ENCODE peak calls at places on chromosomes 11 and 22, in six cellular contexts. One of them, this sample, is unnamed.

GRCh38 chr11:115981814-115982471 is 477.7 kb upstream of the CADM1 start:
- DNase-seq in endothelial cell of umbilical vein: no peak
- DNase-seq in GM12878: no peak
- DNase-seq in K562: no peak
- DNase-seq in HepG2: no peak
- DNase-seq in A549: no peak
- DNase-seq in this sample: no peak

GRCh38 chr11:68216171-68216938 is 3.3 kb upstream of the KMT5B start:
- DNase-seq in HepG2: no peak
- DNase-seq in GM12878: no peak
- DNase-seq in A549: no peak
- DNase-seq in K562: no peak
- DNase-seq in endothelial cell of umbilical vein: no peak
- DNase-seq in this sample: no peak

GRCh38 chr11:100403817-100404216 is 283.3 kb upstream of the ARHGAP42 start:
- DNase-seq in A549: no peak
- DNase-seq in endothelial cell of umbilical vein: no peak
- DNase-seq in K562: no peak
- DNase-seq in HepG2: no peak
- DNase-seq in GM12878: no peak
- DNase-seq in this sample: no peak

GRCh38 chr22:23530106-23530505 is 50.0 kb downstream of the IGLL1 start:
- DNase-seq in A549: no peak
- DNase-seq in GM12878: no peak
- DNase-seq in HepG2: no peak
- DNase-seq in K562: no peak
- DNase-seq in endothelial cell of umbilical vein: no peak
- DNase-seq in this sample: no peak

GRCh38 chr11:128516467-128516778 is 70.9 kb downstream of the ETS1 start:
- DNase-seq in K562: no peak
- DNase-seq in A549: no peak
- DNase-seq in GM12878: no peak
- DNase-seq in endothelial cell of umbilical vein: no peak
- DNase-seq in HepG2: no peak
- DNase-seq in this sample: no peak

GRCh38 chr22:48938741-48939140 is 888.9 kb downstream of the BRD1 start:
- DNase-seq in GM12878: no peak
- DNase-seq in endothelial cell of umbilical vein: no peak
- DNase-seq in A549: no peak
- DNase-seq in K562: no peak
- DNase-seq in HepG2: no peak
- DNase-seq in this sample: no peak

GRCh38 chr22:26986051-26986881 is 328.9 kb downstream of the MIAT start:
- DNase-seq in GM12878: no peak
- DNase-seq in A549: no peak
- DNase-seq in K562: no peak
- DNase-seq in endothelial cell of umbilical vein: no peak
- DNase-seq in HepG2: no peak
- DNase-seq in this sample: no peak

GRCh38 chr11:112925516-112926310 is 35.5 kb upstream of the NCAM1 start:
- DNase-seq in GM12878: no peak
- DNase-seq in HepG2: no peak
- DNase-seq in K562: no peak
- DNase-seq in A549: no peak
- DNase-seq in endothelial cell of umbilical vein: no peak
- DNase-seq in this sample: no peak

GRCh38 chr22:50731811-50732624 is 6.0 kb upstream of the ACR start:
- DNase-seq in A549: peak
- DNase-seq in endothelial cell of umbilical vein: no peak
- DNase-seq in HepG2: peak
- DNase-seq in GM12878: no peak
- DNase-seq in K562: peak
- DNase-seq in this sample: peak

GRCh38 chr22:39414377-39414776 is 14.8 kb downstream of the TAB1 start:
- DNase-seq in HepG2: no peak
- DNase-seq in endothelial cell of umbilical vein: no peak
- DNase-seq in A549: no peak
- DNase-seq in GM12878: no peak
- DNase-seq in K562: no peak
- DNase-seq in this sample: peak

GRCh38 chr11:37532271-37532670 is 934.2 kb upstream of the RAG2 start:
- DNase-seq in GM12878: no peak
- DNase-seq in A549: no peak
- DNase-seq in endothelial cell of umbilical vein: no peak
- DNase-seq in K562: no peak
- DNase-seq in HepG2: no peak
- DNase-seq in this sample: no peak

GRCh38 chr11:105321696-105322095 is 182.1 kb upstream of the CARD18 start:
- DNase-seq in GM12878: no peak
- DNase-seq in HepG2: no peak
- DNase-seq in K562: no peak
- DNase-seq in endothelial cell of umbilical vein: no peak
- DNase-seq in A549: no peak
- DNase-seq in this sample: no peak

GRCh38 chr11:125376856-125377255 is 119.2 kb downstream of the FEZ1 start:
- DNase-seq in HepG2: no peak
- DNase-seq in K562: no peak
- DNase-seq in GM12878: no peak
- DNase-seq in endothelial cell of umbilical vein: no peak
- DNase-seq in A549: no peak
- DNase-seq in this sample: no peak

GRCh38 chr11:57624864-57625263 is 24.8 kb downstream of the YPEL4 start:
- DNase-seq in HepG2: no peak
- DNase-seq in A549: no peak
- DNase-seq in endothelial cell of umbilical vein: no peak
- DNase-seq in K562: no peak
- DNase-seq in GM12878: no peak
- DNase-seq in this sample: no peak

GRCh38 chr22:43262990-43263644 is 76.2 kb upstream of the TTLL12 start:
- DNase-seq in K562: peak
- DNase-seq in HepG2: peak
- DNase-seq in A549: no peak
- DNase-seq in GM12878: peak
- DNase-seq in endothelial cell of umbilical vein: no peak
- DNase-seq in this sample: peak

GRCh38 chr22:35564975-35565867 is 24.6 kb downstream of the RASD2 start:
- DNase-seq in K562: no peak
- DNase-seq in GM12878: no peak
- DNase-seq in endothelial cell of umbilical vein: no peak
- DNase-seq in HepG2: no peak
- DNase-seq in A549: no peak
- DNase-seq in this sample: no peak

GRCh38 chr11:68447015-68447801 is 13.3 kb upstream of the PPP6R3 start:
- DNase-seq in A549: peak
- DNase-seq in HepG2: peak
- DNase-seq in K562: peak
- DNase-seq in GM12878: no peak
- DNase-seq in endothelial cell of umbilical vein: peak
- DNase-seq in this sample: peak

GRCh38 chr11:57311109-57311936 is 13.4 kb downstream of the TNKS1BP1 start:
- DNase-seq in HepG2: peak
- DNase-seq in endothelial cell of umbilical vein: peak
- DNase-seq in K562: peak
- DNase-seq in A549: peak
- DNase-seq in GM12878: peak
- DNase-seq in this sample: peak

GRCh38 chr11:12112731-12113130 is 2.3 kb downstream of the MICAL2 start:
- DNase-seq in HepG2: no peak
- DNase-seq in GM12878: no peak
- DNase-seq in K562: no peak
- DNase-seq in A549: no peak
- DNase-seq in endothelial cell of umbilical vein: no peak
- DNase-seq in this sample: no peak

GRCh38 chr11:12110201-12110713 is at the start of gene MICAL2:
- DNase-seq in K562: peak
- DNase-seq in endothelial cell of umbilical vein: peak
- DNase-seq in GM12878: peak
- DNase-seq in HepG2: peak
- DNase-seq in A549: peak
- DNase-seq in this sample: peak

GRCh38 chr11:12112150-12112520 is 1.7 kb downstream of the MICAL2 start:
- DNase-seq in endothelial cell of umbilical vein: no peak
- DNase-seq in A549: no peak
- DNase-seq in K562: no peak
- DNase-seq in HepG2: no peak
- DNase-seq in GM12878: no peak
- DNase-seq in this sample: no peak

GRCh38 chr11:12110714-12111481 is 508 bp downstream of the MICAL2 start:
- DNase-seq in HepG2: no peak
- DNase-seq in K562: no peak
- DNase-seq in GM12878: no peak
- DNase-seq in endothelial cell of umbilical vein: no peak
- DNase-seq in A549: no peak
- DNase-seq in this sample: peak

DNA sequence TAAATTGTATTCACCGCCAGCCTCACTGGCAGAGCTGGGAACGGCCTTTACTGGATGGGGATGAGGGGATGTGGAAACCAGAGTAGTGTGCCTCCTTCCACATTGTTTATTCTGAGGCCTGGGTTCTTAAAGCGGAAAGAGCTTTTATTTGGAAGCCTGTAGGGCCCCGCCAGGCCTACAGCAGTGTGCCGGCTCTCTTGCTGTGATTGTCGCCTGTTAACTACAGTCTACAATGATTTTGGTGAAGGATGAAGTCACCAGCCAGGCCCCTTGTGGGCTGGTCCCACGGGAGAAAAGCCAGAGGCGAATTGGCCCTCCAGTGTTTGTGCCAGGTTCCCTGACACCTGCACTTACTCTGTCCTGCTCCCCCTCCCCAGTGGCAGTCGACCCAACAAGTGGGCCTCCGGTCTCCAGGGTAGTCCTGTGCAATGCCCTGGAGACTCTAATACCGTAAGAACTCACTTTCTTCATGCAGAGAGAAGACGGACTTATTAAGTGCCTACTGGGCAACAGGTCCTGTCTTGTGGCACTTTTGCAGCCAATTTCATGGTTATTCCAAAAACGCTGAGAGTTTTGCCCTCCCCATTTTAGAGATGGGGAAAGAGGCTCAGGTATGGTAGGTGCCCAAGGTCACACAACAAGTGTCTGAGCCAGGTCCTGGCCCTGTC is 1.2 kb downstream of the MICAL2 start:
- DNase-seq in A549: no peak
- DNase-seq in endothelial cell of umbilical vein: no peak
- DNase-seq in K562: no peak
- DNase-seq in HepG2: no peak
- DNase-seq in GM12878: no peak
- DNase-seq in this sample: peak
- TF ChIP-seq POLR2A in A549: no peak
- TF ChIP-seq POLR2A in endothelial cell of umbilical vein: no peak
- TF ChIP-seq POLR2A in K562: no peak
- TF ChIP-seq POLR2A in HepG2: no peak
- TF ChIP-seq POLR2A in GM12878: no peak
- TF ChIP-seq POLR2A in this sample: no peak

DNA sequence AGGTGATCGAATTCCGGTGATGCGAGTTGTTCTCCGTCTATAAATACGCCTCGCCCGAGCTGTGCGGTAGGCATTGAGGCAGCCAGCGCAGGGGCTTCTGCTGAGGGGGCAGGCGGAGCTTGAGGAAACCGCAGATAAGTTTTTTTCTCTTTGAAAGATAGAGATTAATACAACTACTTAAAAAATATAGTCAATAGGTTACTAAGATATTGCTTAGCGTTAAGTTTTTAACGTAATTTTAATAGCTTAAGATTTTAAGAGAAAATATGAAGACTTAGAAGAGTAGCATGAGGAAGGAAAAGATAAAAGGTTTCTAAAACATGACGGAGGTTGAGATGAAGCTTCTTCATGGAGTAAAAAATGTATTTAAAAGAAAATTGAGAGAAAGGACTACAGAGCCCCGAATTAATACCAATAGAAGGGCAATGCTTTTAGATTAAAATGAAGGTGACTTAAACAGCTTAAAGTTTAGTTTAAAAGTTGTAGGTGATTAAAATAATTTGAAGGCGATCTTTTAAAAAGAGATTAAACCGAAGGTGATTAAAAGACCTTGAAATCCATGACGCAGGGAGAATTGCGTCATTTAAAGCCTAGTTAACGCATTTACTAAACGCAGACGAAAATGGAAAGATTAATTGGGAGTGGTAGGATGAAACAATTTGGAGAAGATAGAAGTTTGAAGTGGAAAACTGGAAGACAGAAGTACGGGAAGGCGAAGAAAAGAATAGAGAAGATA is at the start of gene MALAT1:
- DNase-seq in GM12878: peak
- DNase-seq in HepG2: peak
- DNase-seq in A549: peak
- DNase-seq in K562: peak
- DNase-seq in endothelial cell of umbilical vein: peak
- DNase-seq in this sample: peak
- TF ChIP-seq CTCF in GM12878: no peak
- TF ChIP-seq CTCF in HepG2: no peak
- TF ChIP-seq CTCF in A549: no peak
- TF ChIP-seq CTCF in K562: no peak
- TF ChIP-seq CTCF in endothelial cell of umbilical vein: no peak
- TF ChIP-seq CTCF in this sample: no peak

DNA sequence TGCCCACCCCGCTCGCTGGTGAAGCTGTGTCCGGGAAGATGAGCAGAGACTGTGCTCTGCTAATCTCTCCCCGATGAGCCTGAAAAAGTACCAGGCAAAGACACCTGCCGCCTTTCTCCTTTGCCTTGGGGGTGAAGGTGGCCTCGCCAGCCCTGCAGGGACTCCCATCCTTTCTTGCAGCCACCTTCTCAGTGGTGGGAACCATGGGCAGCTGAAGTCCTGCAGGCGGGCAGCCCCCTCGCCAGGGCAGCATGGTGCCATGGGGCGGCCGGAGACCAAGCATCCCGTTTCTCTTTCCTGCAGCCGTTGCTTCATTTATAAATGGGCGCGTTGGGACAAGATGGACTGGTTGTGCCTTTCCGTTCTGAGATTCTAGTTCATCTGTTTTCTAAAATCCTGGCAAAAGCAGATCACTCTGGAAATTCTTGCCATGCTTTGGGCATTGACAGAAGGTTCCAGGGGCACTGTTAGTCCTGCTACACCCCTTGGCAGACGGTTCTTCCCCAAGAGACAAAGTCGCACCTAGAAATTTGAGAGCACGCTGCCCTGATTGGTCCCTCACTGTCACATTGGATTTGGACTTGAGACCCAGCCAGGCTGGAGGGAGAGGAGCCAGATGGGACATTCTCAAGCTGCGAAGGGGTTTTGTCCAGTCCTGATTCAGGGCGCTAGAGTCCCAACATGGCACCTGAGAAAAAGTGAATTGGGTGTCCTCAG is 7.5 kb downstream of the CTTN start:
- DNase-seq in HepG2: no peak
- DNase-seq in endothelial cell of umbilical vein: no peak
- DNase-seq in K562: no peak
- DNase-seq in A549: no peak
- DNase-seq in GM12878: no peak
- DNase-seq in this sample: no peak
- TF ChIP-seq MYC in HepG2: no peak
- TF ChIP-seq MYC in endothelial cell of umbilical vein: no peak
- TF ChIP-seq MYC in K562: no peak
- TF ChIP-seq MYC in A549: no peak
- TF ChIP-seq MYC in GM12878: no peak
- TF ChIP-seq MYC in this sample: no peak

GRCh38 chr22:30268331-30268730 is 1.7 kb upstream of the OSM start:
- DNase-seq in endothelial cell of umbilical vein: no peak
- DNase-seq in A549: no peak
- DNase-seq in GM12878: no peak
- DNase-seq in K562: no peak
- DNase-seq in HepG2: no peak
- DNase-seq in this sample: no peak
- TF ChIP-seq POLR2A in endothelial cell of umbilical vein: no peak
- TF ChIP-seq POLR2A in A549: no peak
- TF ChIP-seq POLR2A in GM12878: no peak
- TF ChIP-seq POLR2A in K562: no peak
- TF ChIP-seq POLR2A in HepG2: no peak
- TF ChIP-seq POLR2A in this sample: no peak

This sample was measured in NB4.